ENCODE peak calls at places on chromosomes 6 and 20, in ten cellular contexts. A is IMR-90; Z is fibroblast of lung; F is endothelial cell; M is cardiac muscle cell; H is CD8-positive, alpha-beta T cell; T is PC-9; U is progenitor cell of endocrine pancreas; G is transverse colon; O is lower leg skin. L is an unnamed sample.

GRCh38 chr6:130223508-130223907 is 757 bp upstream of the SAMD3 start:
- DNase-seq in U (no peak), H (peak; percentile 49), M (no peak), T (no peak), F (no peak), A (no peak), O (no peak), Z (no peak), G (peak; percentile 36), L (peak; percentile 27)

GRCh38 chr6:168007592-168008338 is 10.3 kb downstream of the KIF25 start:
- DNase-seq in T (peak; percentile 97), O (peak; percentile 74), A (peak; percentile 99), F (no peak), U (no peak), Z (peak; percentile 99), H (no peak), G (no peak), M (peak; percentile 99), L (no peak)

GRCh38 chr6:138772596-138773176 is 883 bp upstream of the CCDC28A start:
- DNase-seq in O (no peak), Z (no peak), F (no peak), H (no peak), T (no peak), A (no peak), G (no peak), U (no peak), M (no peak), L (no peak)

GRCh38 chr6:145829950-145830349 is 15.4 kb upstream of the FBXO30 start:
- DNase-seq in A (peak; percentile 19), M (no peak), G (no peak), O (no peak), F (no peak), H (no peak), T (no peak), Z (no peak), U (no peak), L (no peak)

GRCh38 chr6:149859368-149859767 is 4.8 kb downstream of the LRP11 start:
- DNase-seq in Z (peak; percentile 98), F (no peak), U (no peak), A (peak; percentile 96), O (no peak), H (no peak), T (peak; percentile 74), G (no peak), M (peak; percentile 84), L (no peak)

GRCh38 chr6:166996406-166996805 is 2.8 kb upstream of the CEP43 start:
- DNase-seq in T (no peak), U (no peak), F (no peak), Z (peak; percentile 54), O (no peak), M (peak; percentile 53), G (no peak), H (no peak), A (peak; percentile 82), L (no peak)

GRCh38 chr6:14354919-14355572 is 237.5 kb downstream of the CD83 start:
- DNase-seq in F (no peak), T (no peak), O (peak; percentile 87), M (peak; percentile 88), H (no peak), U (no peak), Z (peak; percentile 87), G (peak; percentile 32), A (peak; percentile 88), L (no peak)

GRCh38 chr20:49052334-49052733 is 6.2 kb downstream of the CSE1L start:
- DNase-seq in G (no peak), T (no peak), Z (no peak), H (no peak), A (peak; percentile 27), M (no peak), F (no peak), O (no peak), U (no peak), L (no peak)

GRCh38 chr6:42459888-42460287 is 8.2 kb upstream of the TRERF1 start:
- DNase-seq in F (no peak), Z (no peak), A (no peak), T (no peak), O (peak; percentile 74), H (no peak), G (no peak), U (no peak), M (no peak), L (no peak)

GRCh38 chr6:113352029-113352801 is 504.9 kb upstream of the MARCKS start:
- DNase-seq in Z (peak; percentile 69), T (peak; percentile 100), A (peak; percentile 84), H (no peak), O (no peak), F (no peak), G (peak; percentile 12), U (no peak), M (peak; percentile 73), L (no peak)

GRCh38 chr6:153392156-153392555 is 261.1 kb upstream of the RGS17 start:
- DNase-seq in F (no peak), H (no peak), G (no peak), Z (no peak), T (no peak), U (no peak), M (no peak), A (no peak), O (no peak), L (no peak)

GRCh38 chr6:144179817-144180216 is 29.5 kb downstream of the STX11 start:
- DNase-seq in O (no peak), G (no peak), U (no peak), M (no peak), Z (no peak), H (no peak), A (no peak), F (no peak), T (no peak), L (no peak)

GRCh38 chr6:96926425-96926824 is 1.9 kb downstream of the KLHL32 start:
- DNase-seq in U (no peak), A (no peak), Z (no peak), O (no peak), H (no peak), T (no peak), G (no peak), M (no peak), F (no peak), L (no peak)

GRCh38 chr6:13730704-13731103 is 19.1 kb upstream of the RANBP9 start:
- DNase-seq in A (no peak), G (no peak), U (no peak), Z (no peak), M (no peak), H (no peak), F (no peak), T (no peak), O (no peak), L (no peak)

GRCh38 chr6:148747493-148748160 is 797 bp downstream of the UST start:
- DNase-seq in G (peak; percentile 53), M (peak; percentile 38), Z (no peak), T (no peak), F (peak; percentile 61), O (peak; percentile 93), H (peak; percentile 60), A (peak; percentile 21), U (peak; percentile 32), L (peak; percentile 35)
- TF ChIP-seq CTCF in G (no peak), M (no peak), Z (no peak), T (no peak), F (no peak), O (no peak), H (no peak), A (peak; percentile 6), U (no peak), L (no peak)

GRCh38 chr20:21028921-21029320 is 77.2 kb downstream of the LINC00237 start:
- DNase-seq in G (no peak), U (no peak), Z (no peak), A (no peak), F (no peak), H (no peak), T (no peak), O (no peak), M (no peak), L (no peak)

GRCh38 chr20:21028436-21028835 is 77.7 kb downstream of the LINC00237 start:
- DNase-seq in Z (no peak), O (no peak), U (no peak), H (no peak), G (no peak), M (no peak), A (no peak), T (no peak), F (no peak), L (no peak)

GRCh38 chr20:21026951-21027350 is 79.2 kb downstream of the LINC00237 start:
- DNase-seq in H (no peak), A (no peak), G (no peak), M (no peak), T (no peak), O (no peak), U (no peak), F (no peak), Z (no peak), L (no peak)

GRCh38 chr20:21029356-21029755 is 76.8 kb downstream of the LINC00237 start:
- DNase-seq in G (no peak), O (no peak), T (no peak), M (no peak), U (no peak), H (no peak), Z (no peak), F (no peak), A (no peak), L (no peak)

DNA sequence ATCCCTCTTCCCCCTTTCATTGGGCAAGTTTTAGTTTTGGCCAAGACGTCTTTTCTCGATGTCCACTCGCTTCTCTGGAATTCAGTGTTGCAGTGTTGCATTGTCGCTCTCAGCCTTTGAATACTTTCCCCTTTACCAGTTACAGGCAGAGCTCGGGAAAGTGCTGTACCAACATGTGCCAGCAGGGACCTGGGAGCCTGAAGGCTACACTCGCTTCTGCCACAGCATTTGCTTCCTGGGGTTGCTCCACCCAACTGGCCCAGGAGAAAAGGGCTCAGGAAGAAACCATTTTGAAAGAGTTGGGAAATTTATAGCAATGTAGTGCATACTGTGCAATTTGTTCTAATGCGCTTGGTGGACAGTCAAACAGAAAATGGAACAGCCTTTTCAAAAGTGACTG is 78.6 kb downstream of the LINC00237 start:
- DNase-seq in M (no peak), G (no peak), F (peak; percentile 51), O (no peak), A (no peak), T (peak; percentile 36), U (no peak), H (no peak), Z (no peak), L (peak; percentile 15)
- TF ChIP-seq CTCF in M (no peak), G (no peak), F (peak; percentile 51), O (no peak), A (no peak), T (peak; percentile 41), U (peak; percentile 47), H (no peak), Z (no peak), L (peak; percentile 28)

DNA sequence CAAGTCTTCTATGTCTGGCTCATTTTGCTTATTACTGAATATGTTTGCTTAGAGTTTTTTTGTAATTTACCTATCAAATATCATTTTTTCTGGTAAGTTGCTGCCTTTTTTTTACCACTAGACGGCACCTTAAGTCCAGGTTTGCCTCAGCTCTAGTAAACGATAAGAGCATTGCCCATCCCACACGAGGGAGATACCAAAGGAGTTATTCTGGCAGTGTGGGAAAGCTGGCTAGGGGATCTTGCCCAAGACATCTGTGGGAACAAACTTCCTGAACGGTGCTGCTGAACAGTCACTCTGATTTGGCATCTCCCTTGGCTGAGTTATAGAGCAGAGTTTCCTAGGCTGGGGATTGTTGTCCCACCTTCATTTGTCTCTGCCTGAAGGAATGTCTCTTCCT is 306.4 kb downstream of the COL12A1 start:
- DNase-seq in G (no peak), O (no peak), M (peak; percentile 72), H (no peak), Z (peak; percentile 59), F (peak; percentile 6), A (peak; percentile 64), U (no peak), T (peak; percentile 65), L (no peak)
- TF ChIP-seq CTCF in G (no peak), O (no peak), M (peak; percentile 36), H (no peak), Z (no peak), F (no peak), A (peak; percentile 40), U (no peak), T (peak; percentile 66), L (no peak)

GRCh38 chr6:135731116-135731515 is 120.4 kb upstream of the PDE7B start:
- DNase-seq in F (no peak), G (no peak), A (no peak), T (no peak), U (no peak), Z (no peak), H (no peak), O (no peak), M (no peak), L (no peak)
- TF ChIP-seq CTCF in F (no peak), G (no peak), A (no peak), T (no peak), U (no peak), Z (no peak), H (no peak), O (no peak), M (no peak), L (no peak)

L was measured in WERI-Rb-1.